ENCODE peak calls at places on chromosomes 16 and 17, in eight cellular contexts. One of them, this sample, is unnamed.

GRCh38 chr16:78505544-78506371 is 406.3 kb downstream of the WWOX start:
- DNase-seq in T-helper 1 cell: no peak
- DNase-seq in stimulated activated CD4-positive, alpha-beta T cell treated with anti-CD3 and anti-CD28 coated beads, TNF-alpha, amount 100 ng/mL, for 24 hours: no peak
- DNase-seq in NCI-H345: peak; percentile 40
- DNase-seq in activated effector memory CD4-positive, alpha-beta T cell treated with anti-CD3 and anti-CD28 coated beads, Interleukin-2, amount 50 U/mL, for 16 hours: no peak
- DNase-seq in omental fat pad: peak; percentile 44
- DNase-seq in SHP77: peak; percentile 14
- DNase-seq in AG04450: no peak
- DNase-seq in this sample: peak; percentile 14

GRCh38 chr17:75922963-75923874 is 17.6 kb downstream of the FBF1 start:
- DNase-seq in T-helper 1 cell: no peak
- DNase-seq in stimulated activated CD4-positive, alpha-beta T cell treated with anti-CD3 and anti-CD28 coated beads, TNF-alpha, amount 100 ng/mL, for 24 hours: no peak
- DNase-seq in NCI-H345: no peak
- DNase-seq in activated effector memory CD4-positive, alpha-beta T cell treated with anti-CD3 and anti-CD28 coated beads, Interleukin-2, amount 50 U/mL, for 16 hours: no peak
- DNase-seq in omental fat pad: no peak
- DNase-seq in SHP77: no peak
- DNase-seq in AG04450: no peak
- DNase-seq in this sample: no peak

GRCh38 chr17:44170135-44170498 is 387 bp upstream of the ASB16 start:
- DNase-seq in T-helper 1 cell: no peak
- DNase-seq in stimulated activated CD4-positive, alpha-beta T cell treated with anti-CD3 and anti-CD28 coated beads, TNF-alpha, amount 100 ng/mL, for 24 hours: no peak
- DNase-seq in NCI-H345: no peak
- DNase-seq in activated effector memory CD4-positive, alpha-beta T cell treated with anti-CD3 and anti-CD28 coated beads, Interleukin-2, amount 50 U/mL, for 16 hours: no peak
- DNase-seq in omental fat pad: no peak
- DNase-seq in SHP77: no peak
- DNase-seq in AG04450: no peak
- DNase-seq in this sample: no peak

GRCh38 chr17:64378890-64379354 is 11.7 kb downstream of the PECAM1 start:
- DNase-seq in T-helper 1 cell: no peak
- DNase-seq in stimulated activated CD4-positive, alpha-beta T cell treated with anti-CD3 and anti-CD28 coated beads, TNF-alpha, amount 100 ng/mL, for 24 hours: no peak
- DNase-seq in NCI-H345: no peak
- DNase-seq in activated effector memory CD4-positive, alpha-beta T cell treated with anti-CD3 and anti-CD28 coated beads, Interleukin-2, amount 50 U/mL, for 16 hours: no peak
- DNase-seq in omental fat pad: no peak
- DNase-seq in SHP77: no peak
- DNase-seq in AG04450: no peak
- DNase-seq in this sample: no peak

GRCh38 chr16:50229149-50229726 is 37.1 kb upstream of the ADCY7 start:
- DNase-seq in T-helper 1 cell: no peak
- DNase-seq in stimulated activated CD4-positive, alpha-beta T cell treated with anti-CD3 and anti-CD28 coated beads, TNF-alpha, amount 100 ng/mL, for 24 hours: no peak
- DNase-seq in NCI-H345: no peak
- DNase-seq in activated effector memory CD4-positive, alpha-beta T cell treated with anti-CD3 and anti-CD28 coated beads, Interleukin-2, amount 50 U/mL, for 16 hours: no peak
- DNase-seq in omental fat pad: no peak
- DNase-seq in SHP77: no peak
- DNase-seq in AG04450: no peak
- DNase-seq in this sample: no peak

GRCh38 chr17:2087597-2088211 is 32.8 kb downstream of the HIC1 start:
- DNase-seq in T-helper 1 cell: peak; percentile 79
- DNase-seq in stimulated activated CD4-positive, alpha-beta T cell treated with anti-CD3 and anti-CD28 coated beads, TNF-alpha, amount 100 ng/mL, for 24 hours: no peak
- DNase-seq in NCI-H345: no peak
- DNase-seq in activated effector memory CD4-positive, alpha-beta T cell treated with anti-CD3 and anti-CD28 coated beads, Interleukin-2, amount 50 U/mL, for 16 hours: peak; percentile 81
- DNase-seq in omental fat pad: no peak
- DNase-seq in SHP77: no peak
- DNase-seq in AG04450: no peak
- DNase-seq in this sample: no peak

GRCh38 chr17:81842725-81843504 is 8.1 kb upstream of the PPP1R27 start:
- DNase-seq in T-helper 1 cell: no peak
- DNase-seq in stimulated activated CD4-positive, alpha-beta T cell treated with anti-CD3 and anti-CD28 coated beads, TNF-alpha, amount 100 ng/mL, for 24 hours: no peak
- DNase-seq in NCI-H345: no peak
- DNase-seq in activated effector memory CD4-positive, alpha-beta T cell treated with anti-CD3 and anti-CD28 coated beads, Interleukin-2, amount 50 U/mL, for 16 hours: no peak
- DNase-seq in omental fat pad: no peak
- DNase-seq in SHP77: no peak
- DNase-seq in AG04450: no peak
- DNase-seq in this sample: no peak

GRCh38 chr17:4559851-4560820 is at the start of gene GGT6:
- DNase-seq in T-helper 1 cell: no peak
- DNase-seq in stimulated activated CD4-positive, alpha-beta T cell treated with anti-CD3 and anti-CD28 coated beads, TNF-alpha, amount 100 ng/mL, for 24 hours: no peak
- DNase-seq in NCI-H345: no peak
- DNase-seq in activated effector memory CD4-positive, alpha-beta T cell treated with anti-CD3 and anti-CD28 coated beads, Interleukin-2, amount 50 U/mL, for 16 hours: no peak
- DNase-seq in omental fat pad: no peak
- DNase-seq in SHP77: no peak
- DNase-seq in AG04450: no peak
- DNase-seq in this sample: no peak

GRCh38 chr17:31289790-31290189 is 7.2 kb downstream of the OMG start:
- DNase-seq in T-helper 1 cell: no peak
- DNase-seq in stimulated activated CD4-positive, alpha-beta T cell treated with anti-CD3 and anti-CD28 coated beads, TNF-alpha, amount 100 ng/mL, for 24 hours: no peak
- DNase-seq in NCI-H345: no peak
- DNase-seq in activated effector memory CD4-positive, alpha-beta T cell treated with anti-CD3 and anti-CD28 coated beads, Interleukin-2, amount 50 U/mL, for 16 hours: no peak
- DNase-seq in omental fat pad: no peak
- DNase-seq in SHP77: no peak
- DNase-seq in AG04450: no peak
- DNase-seq in this sample: no peak

GRCh38 chr17:78658281-78658785 is 81.1 kb upstream of the DNAH17 start:
- DNase-seq in T-helper 1 cell: no peak
- DNase-seq in stimulated activated CD4-positive, alpha-beta T cell treated with anti-CD3 and anti-CD28 coated beads, TNF-alpha, amount 100 ng/mL, for 24 hours: no peak
- DNase-seq in NCI-H345: peak; percentile 34
- DNase-seq in activated effector memory CD4-positive, alpha-beta T cell treated with anti-CD3 and anti-CD28 coated beads, Interleukin-2, amount 50 U/mL, for 16 hours: peak; percentile 50
- DNase-seq in omental fat pad: no peak
- DNase-seq in SHP77: no peak
- DNase-seq in AG04450: no peak
- DNase-seq in this sample: no peak

GRCh38 chr16:1933097-1933661 is 9.8 kb downstream of the MSRB1 start:
- DNase-seq in T-helper 1 cell: no peak
- DNase-seq in stimulated activated CD4-positive, alpha-beta T cell treated with anti-CD3 and anti-CD28 coated beads, TNF-alpha, amount 100 ng/mL, for 24 hours: no peak
- DNase-seq in NCI-H345: no peak
- DNase-seq in activated effector memory CD4-positive, alpha-beta T cell treated with anti-CD3 and anti-CD28 coated beads, Interleukin-2, amount 50 U/mL, for 16 hours: no peak
- DNase-seq in omental fat pad: no peak
- DNase-seq in SHP77: no peak
- DNase-seq in AG04450: no peak
- DNase-seq in this sample: no peak

GRCh38 chr17:82282239-82283207 is 9.0 kb upstream of the CSNK1D start:
- DNase-seq in T-helper 1 cell: no peak
- DNase-seq in stimulated activated CD4-positive, alpha-beta T cell treated with anti-CD3 and anti-CD28 coated beads, TNF-alpha, amount 100 ng/mL, for 24 hours: no peak
- DNase-seq in NCI-H345: no peak
- DNase-seq in activated effector memory CD4-positive, alpha-beta T cell treated with anti-CD3 and anti-CD28 coated beads, Interleukin-2, amount 50 U/mL, for 16 hours: no peak
- DNase-seq in omental fat pad: no peak
- DNase-seq in SHP77: no peak
- DNase-seq in AG04450: no peak
- DNase-seq in this sample: no peak

GRCh38 chr17:47324224-47325020 is 667 bp downstream of the EFCAB13 start:
- DNase-seq in T-helper 1 cell: peak; percentile 51
- DNase-seq in stimulated activated CD4-positive, alpha-beta T cell treated with anti-CD3 and anti-CD28 coated beads, TNF-alpha, amount 100 ng/mL, for 24 hours: peak; percentile 16
- DNase-seq in NCI-H345: peak; percentile 73
- DNase-seq in activated effector memory CD4-positive, alpha-beta T cell treated with anti-CD3 and anti-CD28 coated beads, Interleukin-2, amount 50 U/mL, for 16 hours: peak; percentile 81
- DNase-seq in omental fat pad: peak; percentile 41
- DNase-seq in SHP77: no peak
- DNase-seq in AG04450: no peak
- DNase-seq in this sample: peak; percentile 64

This sample was measured in NCI-H510A.